ENCODE peak calls at places on chromosomes 13 and 19, in five cellular contexts. One of them, this sample, is unnamed.

GRCh38 chr19:20359933-20360720 is 193.1 kb downstream of the ZNF486 start:
- DNase-seq in BJ: no peak
- DNase-seq in upper lobe of left lung: no peak
- DNase-seq in upper lobe of right lung: no peak
- DNase-seq in heart right ventricle: no peak
- DNase-seq in this sample: no peak

GRCh38 chr19:36125557-36125956 is 10.3 kb downstream of the TBCB start:
- DNase-seq in BJ: no peak
- DNase-seq in upper lobe of left lung: no peak
- DNase-seq in heart right ventricle: no peak
- DNase-seq in upper lobe of right lung: no peak
- DNase-seq in this sample: no peak

GRCh38 chr19:39474139-39474620 is 6.5 kb upstream of the TIMM50 start:
- DNase-seq in upper lobe of right lung: peak; percentile 82
- DNase-seq in upper lobe of left lung: peak; percentile 42
- DNase-seq in heart right ventricle: peak; percentile 44
- DNase-seq in BJ: no peak
- DNase-seq in this sample: peak; percentile 91

GRCh38 chr13:22194106-22194810 is 523.4 kb downstream of the FGF9 start:
- DNase-seq in upper lobe of left lung: no peak
- DNase-seq in heart right ventricle: peak; percentile 31
- DNase-seq in BJ: no peak
- DNase-seq in upper lobe of right lung: no peak
- DNase-seq in this sample: no peak

GRCh38 chr13:42893346-42893745 is 98.7 kb downstream of the EPSTI1 start:
- DNase-seq in upper lobe of right lung: no peak
- DNase-seq in heart right ventricle: no peak
- DNase-seq in upper lobe of left lung: no peak
- DNase-seq in BJ: no peak
- DNase-seq in this sample: peak; percentile 61

GRCh38 chr19:48964205-48965032 is 690 bp upstream of the FTL start:
- DNase-seq in upper lobe of left lung: peak; percentile 63
- DNase-seq in upper lobe of right lung: no peak
- DNase-seq in heart right ventricle: no peak
- DNase-seq in BJ: no peak
- DNase-seq in this sample: peak; percentile 92

GRCh38 chr13:73521970-73522549 is 463.3 kb downstream of the KLF5 start:
- DNase-seq in upper lobe of right lung: no peak
- DNase-seq in upper lobe of left lung: no peak
- DNase-seq in heart right ventricle: no peak
- DNase-seq in BJ: no peak
- DNase-seq in this sample: no peak

GRCh38 chr19:47435196-47435595 is 15.9 kb upstream of the MEIS3 start:
- DNase-seq in upper lobe of left lung: no peak
- DNase-seq in BJ: no peak
- DNase-seq in upper lobe of right lung: no peak
- DNase-seq in heart right ventricle: no peak
- DNase-seq in this sample: no peak

GRCh38 chr19:53328967-53329366 is 4.6 kb upstream of the ZNF845 start:
- DNase-seq in upper lobe of right lung: peak; percentile 73
- DNase-seq in upper lobe of left lung: no peak
- DNase-seq in heart right ventricle: peak; percentile 69
- DNase-seq in BJ: no peak
- DNase-seq in this sample: no peak

GRCh38 chr13:65555973-65556372 is 1674.2 kb downstream of the PCDH9 start:
- DNase-seq in heart right ventricle: no peak
- DNase-seq in upper lobe of left lung: no peak
- DNase-seq in upper lobe of right lung: no peak
- DNase-seq in BJ: no peak
- DNase-seq in this sample: no peak

GRCh38 chr13:32535140-32535539 is 3.5 kb downstream of the N4BP2L2 start:
- DNase-seq in heart right ventricle: no peak
- DNase-seq in BJ: no peak
- DNase-seq in upper lobe of left lung: no peak
- DNase-seq in upper lobe of right lung: no peak
- DNase-seq in this sample: no peak

GRCh38 chr13:83853771-83854170 is 28.5 kb downstream of the SLITRK1 start:
- DNase-seq in heart right ventricle: no peak
- DNase-seq in BJ: no peak
- DNase-seq in upper lobe of right lung: no peak
- DNase-seq in upper lobe of left lung: no peak
- DNase-seq in this sample: no peak

GRCh38 chr19:31290926-31291590 is 58.2 kb downstream of the TSHZ3 start:
- DNase-seq in BJ: no peak
- DNase-seq in upper lobe of right lung: peak; percentile 40
- DNase-seq in heart right ventricle: no peak
- DNase-seq in upper lobe of left lung: no peak
- DNase-seq in this sample: no peak

GRCh38 chr13:65302691-65303090 is 1927.4 kb downstream of the PCDH9 start:
- DNase-seq in upper lobe of right lung: no peak
- DNase-seq in upper lobe of left lung: no peak
- DNase-seq in BJ: no peak
- DNase-seq in heart right ventricle: no peak
- DNase-seq in this sample: no peak

GRCh38 chr19:50465986-50466771 is 10.1 kb upstream of the EMC10 start:
- DNase-seq in BJ: no peak
- DNase-seq in heart right ventricle: no peak
- DNase-seq in upper lobe of right lung: peak; percentile 85
- DNase-seq in upper lobe of left lung: peak; percentile 82
- DNase-seq in this sample: no peak

GRCh38 chr13:110140099-110140498 is 166.9 kb downstream of the COL4A1 start:
- DNase-seq in heart right ventricle: no peak
- DNase-seq in upper lobe of left lung: no peak
- DNase-seq in BJ: no peak
- DNase-seq in upper lobe of right lung: no peak
- DNase-seq in this sample: no peak

GRCh38 chr19:46661020-46661731 is at the start of gene DACT3:
- DNase-seq in upper lobe of left lung: peak; percentile 100
- DNase-seq in upper lobe of right lung: peak; percentile 100
- DNase-seq in heart right ventricle: peak; percentile 100
- DNase-seq in BJ: peak; percentile 99
- DNase-seq in this sample: peak; percentile 100

GRCh38 chr13:31167490-31167889 is 5.8 kb upstream of the HSPH1 start:
- DNase-seq in heart right ventricle: no peak
- DNase-seq in upper lobe of right lung: no peak
- DNase-seq in BJ: no peak
- DNase-seq in upper lobe of left lung: no peak
- DNase-seq in this sample: no peak

DNA sequence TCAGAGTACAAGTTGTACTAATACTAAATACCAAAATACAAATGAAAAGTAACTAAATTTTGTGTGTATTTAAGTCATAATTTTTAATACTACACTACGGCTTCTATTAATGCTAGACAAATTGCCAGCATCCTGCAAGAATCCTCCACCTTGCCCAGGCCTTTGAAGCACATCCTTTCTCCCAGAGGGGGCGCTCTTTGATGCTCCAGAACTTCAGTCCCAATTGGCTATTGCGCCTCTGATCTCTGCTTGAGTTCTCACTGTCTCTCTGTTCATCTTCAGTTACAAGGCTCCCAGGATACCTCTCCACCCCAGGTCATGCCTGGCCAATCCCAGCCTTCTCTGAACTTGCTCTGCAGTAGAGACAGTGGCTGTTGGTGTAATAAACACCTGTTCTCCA is 141.0 kb downstream of the DCLK1 start:
- DNase-seq in upper lobe of right lung: no peak
- DNase-seq in heart right ventricle: no peak
- DNase-seq in upper lobe of left lung: no peak
- DNase-seq in BJ: no peak
- DNase-seq in this sample: no peak
- TF ChIP-seq CTCF in upper lobe of right lung: no peak
- TF ChIP-seq CTCF in heart right ventricle: no peak
- TF ChIP-seq CTCF in upper lobe of left lung: no peak
- TF ChIP-seq CTCF in BJ: no peak
- TF ChIP-seq CTCF in this sample: no peak

DNA sequence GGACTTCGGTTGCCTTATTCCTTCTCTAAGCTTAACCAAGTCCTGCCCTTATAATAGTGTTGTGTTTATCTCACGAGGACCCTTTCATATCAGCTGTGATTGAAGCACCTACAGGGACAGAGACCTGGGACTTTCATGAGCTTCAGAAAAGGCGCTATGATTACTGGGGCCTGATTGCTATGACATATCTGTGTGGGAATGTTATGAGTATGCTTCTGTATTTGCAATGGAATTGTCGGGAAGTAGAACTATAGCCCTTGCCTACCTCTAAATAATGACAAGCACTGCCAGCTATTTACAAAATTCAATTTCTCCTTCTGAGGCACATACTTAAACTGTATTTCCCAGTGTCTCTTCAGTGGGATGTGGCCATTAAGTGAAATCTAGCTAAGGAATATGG is 191.5 kb downstream of the LHFPL6 start:
- DNase-seq in heart right ventricle: no peak
- DNase-seq in upper lobe of left lung: no peak
- DNase-seq in BJ: no peak
- DNase-seq in upper lobe of right lung: no peak
- DNase-seq in this sample: no peak
- TF ChIP-seq CTCF in heart right ventricle: no peak
- TF ChIP-seq CTCF in upper lobe of left lung: no peak
- TF ChIP-seq CTCF in BJ: no peak
- TF ChIP-seq CTCF in upper lobe of right lung: no peak
- TF ChIP-seq CTCF in this sample: no peak

DNA sequence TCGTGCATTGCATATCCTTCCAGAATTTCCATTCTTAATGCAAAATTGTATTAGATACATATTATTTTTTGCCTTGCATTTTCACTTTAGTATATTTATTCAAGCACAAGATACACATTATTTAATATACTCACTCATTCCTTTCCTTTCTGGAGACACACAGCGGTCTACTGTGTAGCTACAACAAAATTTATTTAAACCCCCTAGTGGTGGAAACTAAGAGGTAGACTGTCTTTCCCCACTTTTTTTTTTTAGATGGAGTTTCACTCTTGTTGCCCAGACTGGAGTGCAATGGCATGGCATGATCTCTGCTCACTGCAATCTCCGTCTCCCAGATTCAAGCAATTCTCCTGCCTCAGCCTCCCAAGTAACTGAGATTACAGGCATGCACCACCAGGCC is 2040.3 kb upstream of the PCDH20 start:
- DNase-seq in BJ: no peak
- DNase-seq in upper lobe of left lung: no peak
- DNase-seq in upper lobe of right lung: no peak
- DNase-seq in heart right ventricle: no peak
- DNase-seq in this sample: no peak
- TF ChIP-seq CTCF in BJ: no peak
- TF ChIP-seq CTCF in upper lobe of left lung: no peak
- TF ChIP-seq CTCF in upper lobe of right lung: no peak
- TF ChIP-seq CTCF in heart right ventricle: no peak
- TF ChIP-seq CTCF in this sample: peak; percentile 29

DNA sequence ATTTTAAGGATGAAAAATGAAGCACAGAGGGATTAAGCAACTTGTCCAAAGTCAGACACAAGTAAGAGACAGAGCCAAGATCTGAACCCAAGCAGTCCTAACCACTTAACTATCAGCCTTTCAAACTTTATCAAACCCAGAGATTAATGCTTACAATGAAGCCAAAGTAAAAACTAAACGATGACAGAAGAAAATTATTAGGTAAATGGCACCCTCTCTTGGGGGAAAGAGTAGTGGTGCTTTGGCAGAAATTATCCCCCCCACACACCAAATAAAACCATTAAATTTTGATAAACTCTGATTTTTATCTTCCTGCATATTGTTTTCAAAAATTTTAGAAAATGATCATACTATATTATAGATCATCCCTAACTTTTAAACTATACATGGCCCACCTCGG is 329.2 kb downstream of the SLC7A1 start:
- DNase-seq in heart right ventricle: no peak
- DNase-seq in upper lobe of left lung: no peak
- DNase-seq in BJ: no peak
- DNase-seq in upper lobe of right lung: no peak
- DNase-seq in this sample: no peak
- TF ChIP-seq CTCF in heart right ventricle: no peak
- TF ChIP-seq CTCF in upper lobe of left lung: no peak
- TF ChIP-seq CTCF in BJ: no peak
- TF ChIP-seq CTCF in upper lobe of right lung: no peak
- TF ChIP-seq CTCF in this sample: no peak

This sample was measured in osteoblast.